ENCODE peak calls at places on chromosomes 13 and 19, in six cellular contexts. I is A549, K is stomach, Y is gastrocnemius medialis, C is heart left ventricle, U is Peyer's patch. G is an unnamed sample.

GRCh38 chr13:19862511-19863313 is 737 bp downstream of the ZMYM5 start:
- DNase-seq in I (no peak), K (peak; percentile 29), Y (peak; percentile 21), C (no peak), U (peak; percentile 71), G (peak; percentile 44)

GRCh38 chr19:4871711-4872110 is 4.2 kb upstream of the PLIN3 start:
- DNase-seq in I (no peak), K (no peak), Y (no peak), C (no peak), U (no peak), G (no peak)

GRCh38 chr13:40453666-40454030 is 212.8 kb downstream of the FOXO1 start:
- DNase-seq in I (no peak), K (no peak), Y (no peak), C (no peak), U (no peak), G (no peak)

GRCh38 chr13:102847272-102848234 is 1.7 kb downstream of the ERCC5 start:
- DNase-seq in I (no peak), K (no peak), Y (no peak), C (no peak), U (no peak), G (no peak)

GRCh38 chr19:45468159-45468651 is 409 bp downstream of the FOSB start:
- DNase-seq in I (no peak), K (peak; percentile 35), Y (no peak), C (no peak), U (peak; percentile 63), G (peak; percentile 51)

GRCh38 chr13:109979186-109979585 is 192.8 kb upstream of the IRS2 start:
- DNase-seq in I (no peak), K (no peak), Y (no peak), C (no peak), U (no peak), G (no peak)

GRCh38 chr13:110711778-110712070 is 1.8 kb upstream of the ING1 start:
- DNase-seq in I (no peak), K (no peak), Y (no peak), C (no peak), U (no peak), G (no peak)

GRCh38 chr19:29678484-29679106 is 13.3 kb downstream of the PLEKHF1 start:
- DNase-seq in I (no peak), K (no peak), Y (peak; percentile 99), C (peak; percentile 87), U (no peak), G (no peak)

GRCh38 chr19:6125571-6125989 is 9.9 kb upstream of the ACSBG2 start:
- DNase-seq in I (no peak), K (peak; percentile 69), Y (peak; percentile 53), C (no peak), U (peak; percentile 57), G (peak; percentile 59)

GRCh38 chr13:45847554-45848224 is 3.9 kb downstream of the SIAH3 start:
- DNase-seq in I (no peak), K (peak; percentile 26), Y (no peak), C (peak; percentile 69), U (no peak), G (peak; percentile 94)

GRCh38 chr19:47573076-47574026 is at the start of gene ZNF541:
- DNase-seq in I (no peak), K (peak; percentile 61), Y (peak; percentile 15), C (peak; percentile 85), U (peak; percentile 59), G (peak; percentile 59)

GRCh38 chr19:50203281-50204080 is at the start of gene MYH14:
- DNase-seq in I (peak; percentile 99), K (peak; percentile 96), Y (peak; percentile 96), C (peak; percentile 88), U (peak; percentile 96), G (peak; percentile 98)

GRCh38 chr19:16070366-16070990 is 5.8 kb upstream of the TPM4 start:
- DNase-seq in I (peak; percentile 58), K (peak; percentile 92), Y (peak; percentile 45), C (peak; percentile 81), U (peak; percentile 93), G (peak; percentile 42)

GRCh38 chr19:30391554-30392551 is 19.7 kb downstream of the ZNF536 start:
- DNase-seq in I (no peak), K (no peak), Y (no peak), C (no peak), U (no peak), G (no peak)

GRCh38 chr19:40858109-40858508 is 7.9 kb upstream of the CYP2A6 start:
- DNase-seq in I (no peak), K (no peak), Y (no peak), C (no peak), U (no peak), G (no peak)

GRCh38 chr19:9986787-9987281 is 23.5 kb downstream of the COL5A3 start:
- DNase-seq in I (no peak), K (no peak), Y (peak; percentile 50), C (peak; percentile 27), U (no peak), G (no peak)

GRCh38 chr19:45443462-45444317 is 20.0 kb upstream of the ERCC1 start:
- DNase-seq in I (peak; percentile 98), K (peak; percentile 97), Y (peak; percentile 96), C (peak; percentile 98), U (peak; percentile 99), G (peak; percentile 98)

GRCh38 chr13:34351134-34351533 is 533.2 kb downstream of the RFC3 start:
- DNase-seq in I (no peak), K (no peak), Y (no peak), C (no peak), U (no peak), G (no peak)

GRCh38 chr19:8257052-8257443 is 47.9 kb downstream of the CERS4 start:
- DNase-seq in I (no peak), K (no peak), Y (no peak), C (no peak), U (no peak), G (no peak)

GRCh38 chr19:42555317-42555716 is 27.0 kb upstream of the CEACAM1 start:
- DNase-seq in I (no peak), K (no peak), Y (no peak), C (no peak), U (no peak), G (no peak)

GRCh38 chr13:112968910-112969691 is at the start of gene MCF2L:
- DNase-seq in I (peak; percentile 27), K (peak; percentile 56), Y (no peak), C (peak; percentile 63), U (peak; percentile 70), G (peak; percentile 68)

GRCh38 chr13:113527272-113527958 is 36.9 kb upstream of the DCUN1D2 start:
- DNase-seq in I (no peak), K (peak; percentile 8), Y (no peak), C (no peak), U (no peak), G (no peak)

GRCh38 chr13:22092791-22093545 is 422.1 kb downstream of the FGF9 start:
- DNase-seq in I (no peak), K (no peak), Y (no peak), C (no peak), U (no peak), G (no peak)

GRCh38 chr13:44013666-44014291 is 134.1 kb downstream of the LACC1 start:
- DNase-seq in I (no peak), K (no peak), Y (no peak), C (no peak), U (no peak), G (no peak)

GRCh38 chr13:37173214-37173613 is 67.8 kb upstream of the CSNK1A1L start:
- DNase-seq in I (no peak), K (no peak), Y (no peak), C (no peak), U (no peak), G (no peak)

GRCh38 chr13:110518571-110518970 is 43.0 kb downstream of the RAB20 start:
- DNase-seq in I (no peak), K (peak; percentile 50), Y (no peak), C (no peak), U (peak; percentile 75), G (no peak)

GRCh38 chr13:21124853-21125252 is 51.5 kb downstream of the SKA3 start:
- DNase-seq in I (no peak), K (no peak), Y (no peak), C (no peak), U (no peak), G (peak; percentile 91)

GRCh38 chr13:34128661-34129060 is 310.7 kb downstream of the RFC3 start:
- DNase-seq in I (no peak), K (no peak), Y (no peak), C (no peak), U (no peak), G (no peak)

GRCh38 chr13:99344610-99345208 is 37.5 kb upstream of the GPR183 start:
- DNase-seq in I (no peak), K (no peak), Y (no peak), C (no peak), U (no peak), G (no peak)

GRCh38 chr13:81224502-81224833 is 883.5 kb upstream of the SPRY2 start:
- DNase-seq in I (no peak), K (no peak), Y (no peak), C (no peak), U (no peak), G (no peak)

GRCh38 chr13:39565036-39565949 is 37.7 kb downstream of the LHFPL6 start:
- DNase-seq in I (peak; percentile 20), K (no peak), Y (no peak), C (no peak), U (no peak), G (no peak)

GRCh38 chr13:108950333-108951010 is 321.1 kb downstream of the MYO16 start:
- DNase-seq in I (no peak), K (no peak), Y (no peak), C (no peak), U (no peak), G (no peak)

GRCh38 chr13:98460519-98460918 is 116.4 kb downstream of the STK24 start:
- DNase-seq in I (no peak), K (no peak), Y (no peak), C (no peak), U (no peak), G (no peak)

GRCh38 chr13:113977976-113978375 is 4.1 kb upstream of the C13orf46 start:
- DNase-seq in I (no peak), K (no peak), Y (no peak), C (peak; percentile 46), U (no peak), G (no peak)

GRCh38 chr19:2490659-2491058 is 14.7 kb downstream of the GADD45B start:
- DNase-seq in I (no peak), K (no peak), Y (no peak), C (no peak), U (no peak), G (no peak)
- H3K27ac ChIP-seq in I (peak overlapping the region; percentile 83), K (peak overlapping the region; percentile 23), Y (no peak overlapping the region), C (no peak overlapping the region), U (no peak overlapping the region), G (no peak overlapping the region)

GRCh38 chr13:75537401-75538365 is at the start of gene COMMD6:
- DNase-seq in I (peak; percentile 88), K (peak; percentile 73), Y (peak; percentile 55), C (peak; percentile 89), U (peak; percentile 85), G (peak; percentile 74)
- TF ChIP-seq CTCF in I (no peak), K (peak; percentile 61), Y (peak; percentile 65), C (peak; percentile 48), U (peak; percentile 61), G (peak; percentile 58)

GRCh38 chr19:17932485-17933338 is at the start of gene CCDC124:
- DNase-seq in I (peak; percentile 84), K (peak; percentile 94), Y (peak; percentile 90), C (peak; percentile 96), U (peak; percentile 95), G (peak; percentile 91)
- TF ChIP-seq POLR2A in I (peak; percentile 63), K (peak; percentile 83), Y (peak; percentile 92), C (peak; percentile 84), U (peak; percentile 84), G (peak; percentile 25)

GRCh38 chr19:33758541-33759013 is 38.1 kb upstream of the KCTD15 start:
- DNase-seq in I (no peak), K (no peak), Y (no peak), C (no peak), U (no peak), G (peak; percentile 83)
- H3K27ac ChIP-seq in I (no peak overlapping the region), K (no peak overlapping the region), Y (no peak overlapping the region), C (no peak overlapping the region), U (no peak overlapping the region), G (peak overlapping the region; percentile 77)

G was measured in thyroid gland.